ENCODE peak calls at places on chromosomes 6 and 20, in five cellular contexts. U is neural progenitor cell, E is SK-N-SH, B is HCT116, M is fibroblast of lung. J is an unnamed sample.
A peak's percentile ranks its signal among the peaks of the same experiment; 100 is the strongest.

GRCh38 chr6:108798672-108799355 is 49.4 kb upstream of the ARMC2 start:
- DNase-seq in U (peak; percentile 30), E (peak; percentile 73), B (no peak), M (no peak), J (peak; percentile 76)

GRCh38 chr6:106145741-106146227 is 59.6 kb downstream of the PRDM1 start:
- DNase-seq in U (peak; percentile 27), E (no peak), B (no peak), M (no peak), J (no peak)

GRCh38 chr6:6942826-6943225 is 164.9 kb upstream of the RREB1 start:
- DNase-seq in U (no peak), E (no peak), B (no peak), M (peak; percentile 21), J (peak; percentile 80)

GRCh38 chr20:36745234-36745926 is 510 bp downstream of the NDRG3 start:
- DNase-seq in U (peak; percentile 26), E (no peak), B (no peak), M (no peak), J (peak; percentile 83)

GRCh38 chr20:57266251-57267157 is at the start of gene BMP7:
- DNase-seq in U (peak; percentile 80), E (peak; percentile 79), B (no peak), M (no peak), J (peak; percentile 66)

GRCh38 chr20:37567671-37568588 is 40.3 kb upstream of the BLCAP start:
- DNase-seq in U (peak; percentile 28), E (no peak), B (no peak), M (no peak), J (no peak)

GRCh38 chr20:14355791-14356190 is 18.4 kb upstream of the FLRT3 start:
- DNase-seq in U (no peak), E (no peak), B (no peak), M (no peak), J (no peak)

GRCh38 chr6:139981810-139982550 is 607.5 kb upstream of the CITED2 start:
- DNase-seq in U (peak; percentile 71), E (no peak), B (peak; percentile 24), M (peak; percentile 84), J (no peak)

GRCh38 chr6:4253604-4254211 is 118.3 kb upstream of the ECI2 start:
- DNase-seq in U (no peak), E (no peak), B (peak; percentile 10), M (peak; percentile 82), J (no peak)

GRCh38 chr6:128963561-128963960 is 80.6 kb downstream of the LAMA2 start:
- DNase-seq in U (no peak), E (no peak), B (no peak), M (no peak), J (no peak)

GRCh38 chr6:84569882-84570281 is 194.5 kb downstream of the TBX18 start:
- DNase-seq in U (no peak), E (no peak), B (no peak), M (no peak), J (no peak)

DNA sequence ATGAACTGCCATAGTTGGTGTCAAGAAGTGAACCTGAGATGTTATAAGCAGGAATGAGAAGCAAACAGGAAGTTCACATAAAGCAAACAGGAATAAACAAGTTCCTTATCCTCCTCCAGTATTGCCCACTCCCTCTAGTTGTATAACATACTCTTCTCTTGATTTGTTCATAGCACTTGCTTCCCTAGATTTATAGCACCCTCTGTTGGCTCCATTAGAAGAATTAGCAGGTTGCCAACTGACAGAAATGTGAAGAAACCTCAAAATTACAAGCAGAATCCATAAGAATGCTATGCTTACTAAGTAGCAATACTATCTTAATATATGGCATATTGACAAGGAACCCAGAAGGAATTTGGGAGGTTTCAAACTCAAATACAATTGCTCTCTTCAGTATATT is 195.4 kb downstream of the TBX18 start:
- DNase-seq in U (peak; percentile 38), E (no peak), B (peak; percentile 10), M (peak; percentile 79), J (no peak)
- TF ChIP-seq CTCF in U (peak; percentile 57), E (peak; percentile 39), B (peak; percentile 26), M (peak; percentile 37), J (no peak)

GRCh38 chr6:170554888-170555137 is 644 bp downstream of the TBP start:
- DNase-seq in U (no peak), E (no peak), B (no peak), M (no peak), J (no peak)
- H3K4me1 ChIP-seq in U (peaks cover 23% of the 10 kb centered on the region), E (peaks cover 19% of the 10 kb centered on the region), B (peaks cover 12% of the 10 kb centered on the region), M (peaks cover 5% of the 10 kb centered on the region), J (peaks cover 27% of the 10 kb centered on the region)

GRCh38 chr6:37173573-37174195 is 3.7 kb downstream of the PIM1 start:
- DNase-seq in U (no peak), E (no peak), B (no peak), M (no peak), J (no peak)
- H3K9ac ChIP-seq in U (no peak overlapping the region), E (no peak overlapping the region), B (no peak overlapping the region), M (no peak overlapping the region), J (no peak overlapping the region)

GRCh38 chr6:148974351-148974750 is 227.5 kb downstream of the UST start:
- DNase-seq in U (no peak), E (no peak), B (no peak), M (no peak), J (no peak)

GRCh38 chr6:148972481-148972880 is 225.7 kb downstream of the UST start:
- DNase-seq in U (peak; percentile 91), E (no peak), B (peak; percentile 46), M (no peak), J (peak; percentile 85)

GRCh38 chr6:148969679-148970078 is 222.8 kb downstream of the UST start:
- DNase-seq in U (peak; percentile 73), E (no peak), B (no peak), M (peak; percentile 92), J (no peak)

GRCh38 chr6:148971027-148971927 is 224.4 kb downstream of the UST start:
- DNase-seq in U (no peak), E (no peak), B (no peak), M (no peak), J (no peak)

DNA sequence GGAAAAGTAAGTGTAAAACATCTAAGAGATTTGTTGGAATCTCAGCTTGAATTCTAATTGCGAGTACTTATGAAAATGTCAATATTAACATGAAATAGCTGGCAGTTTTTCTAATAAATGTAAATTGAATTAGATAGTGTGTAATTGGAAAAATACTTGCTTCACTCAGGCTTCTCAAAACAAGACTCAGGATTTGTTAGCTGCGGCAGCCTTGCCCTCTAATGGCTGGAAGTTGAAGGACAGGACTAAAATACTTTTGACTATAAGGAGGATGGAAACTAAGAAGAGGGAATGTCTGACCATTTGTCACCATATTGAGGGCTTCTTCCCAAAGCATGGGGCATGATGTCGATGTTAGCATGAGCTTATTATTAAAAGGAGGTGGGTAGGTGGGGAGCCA is 227.0 kb downstream of the UST start:
- DNase-seq in U (no peak), E (peak; percentile 27), B (peak; percentile 21), M (peak; percentile 69), J (no peak)
- TF ChIP-seq CTCF in U (peak; percentile 57), E (peak; percentile 62), B (peak; percentile 47), M (peak; percentile 72), J (peak; percentile 22)